ENCODE peak calls at places on chromosomes 4 and X, in six cellular contexts. S is tibial nerve, Y is heart left ventricle, P is cardiac fibroblast, T is uterus, W is PC-3. E is an unnamed sample.

GRCh38 chrX:131316260-131316659 is 27.2 kb upstream of the IGSF1 start:
- DNase-seq in Y (no peak), S (no peak), W (no peak), P (no peak), T (no peak), E (no peak)

GRCh38 chrX:129741880-129742758 is 3.3 kb downstream of the XPNPEP2 start:
- DNase-seq in Y (no peak), S (no peak), P (no peak), W (no peak), T (no peak), E (no peak)

GRCh38 chrX:109199726-109200125 is 282.2 kb downstream of the GUCY2F start:
- DNase-seq in W (no peak), S (no peak), T (no peak), Y (no peak), P (peak), E (no peak)

GRCh38 chr4:47525154-47525819 is 40.2 kb downstream of the ATP10D start:
- DNase-seq in W (peak), T (peak), P (peak), S (peak), Y (no peak), E (no peak)

GRCh38 chr4:120685756-120686278 is 236.7 kb downstream of the PRDM5 start:
- DNase-seq in Y (no peak), S (no peak), P (peak), T (no peak), W (no peak), E (no peak)

GRCh38 chr4:140085924-140086323 is 68.1 kb downstream of the MAML3 start:
- DNase-seq in S (no peak), Y (no peak), W (no peak), T (no peak), P (no peak), E (no peak)

GRCh38 chr4:138449938-138450337 is 207.8 kb upstream of the SLC7A11 start:
- DNase-seq in W (no peak), P (no peak), S (no peak), T (no peak), Y (no peak), E (no peak)

GRCh38 chr4:174422893-174423256 is 99.4 kb downstream of the HPGD start:
- DNase-seq in P (no peak), S (no peak), T (no peak), W (no peak), Y (no peak), E (no peak)

GRCh38 chr4:136476773-136477172 is 1055.5 kb downstream of the PCDH18 start:
- DNase-seq in S (no peak), T (no peak), Y (no peak), P (no peak), W (no peak), E (no peak)

GRCh38 chr4:986949-987688 is at the start of gene IDUA:
- DNase-seq in P (peak), Y (peak), S (peak), W (peak), T (peak), E (peak)

GRCh38 chrX:22134681-22135080 is 102.6 kb downstream of the PHEX start:
- DNase-seq in W (peak), P (peak), Y (no peak), T (no peak), S (no peak), E (no peak)

GRCh38 chr4:41796545-41797210 is 48.2 kb upstream of the PHOX2B start:
- DNase-seq in Y (peak), P (no peak), T (no peak), S (no peak), W (no peak), E (peak)

GRCh38 chr4:6546681-6547447 is 28.1 kb upstream of the MAN2B2 start:
- DNase-seq in Y (peak), P (peak), T (peak), W (peak), S (no peak), E (peak)

DNA sequence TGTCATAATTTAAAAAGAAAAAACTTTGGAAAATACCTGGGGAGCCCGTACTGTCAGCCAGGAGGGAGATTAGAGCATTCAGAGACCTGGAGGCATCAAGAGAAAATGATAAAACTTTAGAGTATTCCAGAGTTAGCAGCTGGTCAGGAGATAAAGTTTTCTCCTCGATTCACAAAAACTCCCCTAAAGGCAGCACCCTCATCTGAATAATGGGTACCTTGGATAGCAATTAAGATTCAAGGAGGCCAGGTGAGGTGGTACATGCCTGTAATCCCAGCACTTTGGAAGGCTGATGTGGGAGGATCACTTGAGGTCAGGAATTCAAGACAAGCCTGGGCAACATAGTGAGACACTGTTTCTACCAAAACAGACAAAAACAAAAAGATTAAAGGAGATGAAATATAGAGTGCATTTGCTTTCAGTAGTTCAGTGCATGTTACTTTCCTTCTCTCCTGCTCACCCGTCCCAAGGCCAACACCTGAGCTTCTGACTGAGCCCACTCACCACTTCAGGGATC is 18.6 kb upstream of the RAB40A start:
- DNase-seq in P (no peak), W (no peak), T (no peak), Y (no peak), S (no peak), E (no peak)
- TF ChIP-seq CTCF in P (no peak), W (no peak), T (no peak), Y (no peak), S (no peak), E (no peak)

DNA sequence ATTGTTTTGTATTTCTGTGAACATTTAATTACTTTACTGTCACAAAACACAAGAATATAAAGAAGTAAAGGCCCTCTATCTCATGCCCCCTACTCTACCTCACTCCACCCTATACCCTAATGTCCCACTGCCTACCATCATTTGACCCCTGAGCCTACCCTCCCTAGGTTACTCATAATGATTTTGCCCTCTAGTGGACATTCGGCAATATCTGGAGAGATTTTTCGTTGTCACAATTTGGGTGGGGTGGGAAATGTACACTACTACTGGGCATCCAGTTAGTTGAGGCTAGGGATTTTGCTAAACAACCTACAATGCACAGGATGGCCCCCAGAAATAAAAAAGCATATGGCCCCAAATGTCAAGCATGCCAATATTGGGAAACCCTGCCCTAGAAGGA is 10.2 kb downstream of the TEX13A start:
- DNase-seq in T (no peak), Y (no peak), P (no peak), S (no peak), W (peak), E (no peak)
- TF ChIP-seq CTCF in T (no peak), Y (no peak), P (no peak), S (no peak), W (peak), E (peak)

GRCh38 chr4:86594559-86595425 is 677 bp downstream of the PTPN13 start:
- DNase-seq in Y (peak), S (peak), T (peak), P (peak), W (peak), E (peak)
- TF ChIP-seq CTCF in Y (no peak), S (peak), T (no peak), P (peak), W (peak), E (no peak)

GRCh38 chrX:44945736-44946135 is 72.7 kb downstream of the KDM6A start:
- DNase-seq in Y (no peak), P (no peak), T (no peak), W (peak), S (no peak), E (no peak)
- TF ChIP-seq CTCF in Y (no peak), P (peak), T (no peak), W (peak), S (no peak), E (no peak)

GRCh38 chr4:81405900-81406401 is 65.8 kb downstream of the RASGEF1B start:
- DNase-seq in P (peak), Y (no peak), T (peak), W (peak), S (peak), E (no peak)
- TF ChIP-seq CTCF in P (peak), Y (peak), T (peak), W (peak), S (peak), E (peak)

E was measured in glutamatergic neuron.